ENCODE peak calls at places on chromosome X, in nine cellular contexts. One of them, this sample, is unnamed.

GRCh38 chrX:747176-747575 is 116.6 kb downstream of the SHOX start:
- DNase-seq in GM10248: no peak
- DNase-seq in AG08396: no peak
- DNase-seq in T-cell: no peak
- DNase-seq in fibroblast of lung: no peak
- DNase-seq in MCF 10A: no peak
- DNase-seq in lower lobe of right lung: no peak
- DNase-seq in GM13977: no peak
- DNase-seq in right cardiac atrium: no peak
- DNase-seq in this sample: no peak

GRCh38 chrX:49209434-49210251 is 9.7 kb upstream of the SYP start:
- DNase-seq in lower lobe of right lung: no peak
- DNase-seq in fibroblast of lung: no peak
- DNase-seq in AG08396: no peak
- DNase-seq in GM13977: no peak
- DNase-seq in right cardiac atrium: no peak
- DNase-seq in GM10248: no peak
- DNase-seq in T-cell: no peak
- DNase-seq in MCF 10A: no peak
- DNase-seq in this sample: no peak

GRCh38 chrX:8668797-8669196 is 63.1 kb downstream of the ANOS1 start:
- DNase-seq in T-cell: no peak
- DNase-seq in GM10248: no peak
- DNase-seq in AG08396: no peak
- DNase-seq in GM13977: no peak
- DNase-seq in lower lobe of right lung: peak; percentile 51
- DNase-seq in MCF 10A: no peak
- DNase-seq in right cardiac atrium: no peak
- DNase-seq in fibroblast of lung: no peak
- DNase-seq in this sample: no peak

GRCh38 chrX:10157545-10157944 is 770 bp downstream of the CLCN4 start:
- DNase-seq in lower lobe of right lung: no peak
- DNase-seq in T-cell: no peak
- DNase-seq in GM10248: no peak
- DNase-seq in GM13977: no peak
- DNase-seq in AG08396: peak; percentile 50
- DNase-seq in fibroblast of lung: peak; percentile 64
- DNase-seq in MCF 10A: no peak
- DNase-seq in right cardiac atrium: no peak
- DNase-seq in this sample: no peak

GRCh38 chrX:18440835-18441234 is 15.4 kb downstream of the CDKL5 start:
- DNase-seq in GM10248: no peak
- DNase-seq in lower lobe of right lung: no peak
- DNase-seq in T-cell: no peak
- DNase-seq in MCF 10A: no peak
- DNase-seq in GM13977: no peak
- DNase-seq in fibroblast of lung: no peak
- DNase-seq in AG08396: no peak
- DNase-seq in right cardiac atrium: no peak
- DNase-seq in this sample: no peak

GRCh38 chrX:138995458-138995857 is 283.9 kb upstream of the FGF13 start:
- DNase-seq in GM13977: no peak
- DNase-seq in T-cell: no peak
- DNase-seq in lower lobe of right lung: no peak
- DNase-seq in GM10248: no peak
- DNase-seq in MCF 10A: no peak
- DNase-seq in right cardiac atrium: no peak
- DNase-seq in AG08396: no peak
- DNase-seq in fibroblast of lung: no peak
- DNase-seq in this sample: no peak

GRCh38 chrX:119690921-119691716 is 1.8 kb downstream of the SEPTIN6 start:
- DNase-seq in T-cell: peak; percentile 63
- DNase-seq in AG08396: no peak
- DNase-seq in fibroblast of lung: peak; percentile 52
- DNase-seq in GM13977: no peak
- DNase-seq in lower lobe of right lung: no peak
- DNase-seq in GM10248: no peak
- DNase-seq in right cardiac atrium: no peak
- DNase-seq in MCF 10A: peak; percentile 35
- DNase-seq in this sample: no peak

GRCh38 chrX:12065251-12065650 is 73.0 kb upstream of the FRMPD4 start:
- DNase-seq in AG08396: peak; percentile 14
- DNase-seq in right cardiac atrium: no peak
- DNase-seq in GM13977: no peak
- DNase-seq in GM10248: no peak
- DNase-seq in T-cell: no peak
- DNase-seq in MCF 10A: peak; percentile 63
- DNase-seq in lower lobe of right lung: no peak
- DNase-seq in fibroblast of lung: peak; percentile 22
- DNase-seq in this sample: no peak

GRCh38 chrX:127112726-127113125 is 293.2 kb downstream of the PRR32 start:
- DNase-seq in fibroblast of lung: no peak
- DNase-seq in MCF 10A: no peak
- DNase-seq in T-cell: no peak
- DNase-seq in AG08396: no peak
- DNase-seq in right cardiac atrium: no peak
- DNase-seq in GM10248: no peak
- DNase-seq in GM13977: no peak
- DNase-seq in lower lobe of right lung: no peak
- DNase-seq in this sample: no peak

GRCh38 chrX:95919605-95920004 is 765.0 kb upstream of the DIAPH2 start:
- DNase-seq in right cardiac atrium: no peak
- DNase-seq in T-cell: no peak
- DNase-seq in GM10248: no peak
- DNase-seq in GM13977: no peak
- DNase-seq in lower lobe of right lung: no peak
- DNase-seq in AG08396: no peak
- DNase-seq in fibroblast of lung: no peak
- DNase-seq in MCF 10A: no peak
- DNase-seq in this sample: no peak

GRCh38 chrX:2894885-2895292 is 34.2 kb downstream of the ARSD start:
- DNase-seq in GM10248: no peak
- DNase-seq in lower lobe of right lung: no peak
- DNase-seq in right cardiac atrium: no peak
- DNase-seq in T-cell: no peak
- DNase-seq in MCF 10A: peak; percentile 27
- DNase-seq in fibroblast of lung: peak; percentile 29
- DNase-seq in AG08396: no peak
- DNase-seq in GM13977: no peak
- DNase-seq in this sample: no peak

GRCh38 chrX:40299028-40299479 is 201.3 kb upstream of the BCOR start:
- DNase-seq in AG08396: no peak
- DNase-seq in GM13977: no peak
- DNase-seq in GM10248: no peak
- DNase-seq in MCF 10A: no peak
- DNase-seq in lower lobe of right lung: no peak
- DNase-seq in right cardiac atrium: no peak
- DNase-seq in T-cell: no peak
- DNase-seq in fibroblast of lung: no peak
- DNase-seq in this sample: no peak

GRCh38 chrX:9871871-9872270 is 85.6 kb downstream of the SHROOM2 start:
- DNase-seq in AG08396: no peak
- DNase-seq in MCF 10A: peak; percentile 58
- DNase-seq in T-cell: no peak
- DNase-seq in lower lobe of right lung: no peak
- DNase-seq in GM10248: no peak
- DNase-seq in fibroblast of lung: no peak
- DNase-seq in right cardiac atrium: no peak
- DNase-seq in GM13977: no peak
- DNase-seq in this sample: no peak

GRCh38 chrX:110412971-110413726 is 54.5 kb downstream of the RTL9 start:
- DNase-seq in MCF 10A: peak; percentile 74
- DNase-seq in GM10248: peak; percentile 59
- DNase-seq in fibroblast of lung: peak; percentile 53
- DNase-seq in lower lobe of right lung: peak; percentile 68
- DNase-seq in GM13977: peak; percentile 52
- DNase-seq in right cardiac atrium: peak; percentile 78
- DNase-seq in T-cell: peak; percentile 62
- DNase-seq in AG08396: peak; percentile 71
- DNase-seq in this sample: peak; percentile 59

GRCh38 chrX:139542652-139543051 is 12.1 kb downstream of the F9 start:
- DNase-seq in T-cell: no peak
- DNase-seq in GM10248: no peak
- DNase-seq in lower lobe of right lung: no peak
- DNase-seq in AG08396: no peak
- DNase-seq in GM13977: no peak
- DNase-seq in MCF 10A: no peak
- DNase-seq in right cardiac atrium: no peak
- DNase-seq in fibroblast of lung: no peak
- DNase-seq in this sample: no peak

GRCh38 chrX:135435139-135435922 is 13.6 kb downstream of the SMIM10L2A start:
- DNase-seq in AG08396: no peak
- DNase-seq in lower lobe of right lung: no peak
- DNase-seq in GM13977: no peak
- DNase-seq in GM10248: no peak
- DNase-seq in T-cell: no peak
- DNase-seq in right cardiac atrium: no peak
- DNase-seq in MCF 10A: no peak
- DNase-seq in fibroblast of lung: no peak
- DNase-seq in this sample: no peak

GRCh38 chrX:68511255-68511654 is 12.4 kb downstream of the YIPF6 start:
- DNase-seq in AG08396: peak; percentile 52
- DNase-seq in lower lobe of right lung: no peak
- DNase-seq in GM10248: peak; percentile 48
- DNase-seq in MCF 10A: peak; percentile 68
- DNase-seq in GM13977: peak; percentile 63
- DNase-seq in fibroblast of lung: peak; percentile 20
- DNase-seq in T-cell: peak; percentile 28
- DNase-seq in right cardiac atrium: no peak
- DNase-seq in this sample: peak; percentile 59

GRCh38 chrX:85109235-85109634 is 105.6 kb downstream of the APOOL start:
- DNase-seq in MCF 10A: no peak
- DNase-seq in lower lobe of right lung: no peak
- DNase-seq in GM13977: peak; percentile 17
- DNase-seq in AG08396: no peak
- DNase-seq in fibroblast of lung: no peak
- DNase-seq in right cardiac atrium: no peak
- DNase-seq in T-cell: no peak
- DNase-seq in GM10248: peak; percentile 16
- DNase-seq in this sample: peak; percentile 28

GRCh38 chrX:75276666-75277065 is 2.8 kb downstream of the UPRT start:
- DNase-seq in lower lobe of right lung: no peak
- DNase-seq in fibroblast of lung: peak; percentile 11
- DNase-seq in GM13977: no peak
- DNase-seq in MCF 10A: no peak
- DNase-seq in AG08396: no peak
- DNase-seq in right cardiac atrium: no peak
- DNase-seq in GM10248: no peak
- DNase-seq in T-cell: no peak
- DNase-seq in this sample: no peak

GRCh38 chrX:83759872-83760271 is 101.1 kb upstream of the CYLC1 start:
- DNase-seq in T-cell: no peak
- DNase-seq in lower lobe of right lung: no peak
- DNase-seq in MCF 10A: peak; percentile 76
- DNase-seq in AG08396: peak; percentile 2
- DNase-seq in GM10248: peak; percentile 2
- DNase-seq in fibroblast of lung: peak; percentile 0
- DNase-seq in right cardiac atrium: no peak
- DNase-seq in GM13977: peak; percentile 20
- DNase-seq in this sample: peak; percentile 10

GRCh38 chrX:136810493-136810892 is 29.8 kb upstream of the ARHGEF6 start:
- DNase-seq in right cardiac atrium: no peak
- DNase-seq in AG08396: no peak
- DNase-seq in MCF 10A: no peak
- DNase-seq in T-cell: no peak
- DNase-seq in lower lobe of right lung: no peak
- DNase-seq in GM10248: no peak
- DNase-seq in GM13977: no peak
- DNase-seq in fibroblast of lung: no peak
- DNase-seq in this sample: no peak

GRCh38 chrX:133606990-133607389 is 191.7 kb upstream of the GPC4 start:
- DNase-seq in lower lobe of right lung: no peak
- DNase-seq in T-cell: no peak
- DNase-seq in MCF 10A: no peak
- DNase-seq in GM10248: no peak
- DNase-seq in fibroblast of lung: no peak
- DNase-seq in AG08396: no peak
- DNase-seq in right cardiac atrium: no peak
- DNase-seq in GM13977: no peak
- DNase-seq in this sample: no peak

GRCh38 chrX:69285881-69286545 is 120.8 kb upstream of the PJA1 start:
- DNase-seq in MCF 10A: peak; percentile 45
- DNase-seq in GM13977: peak; percentile 79
- DNase-seq in T-cell: peak; percentile 59
- DNase-seq in GM10248: peak; percentile 76
- DNase-seq in AG08396: peak; percentile 76
- DNase-seq in lower lobe of right lung: peak; percentile 64
- DNase-seq in right cardiac atrium: peak; percentile 91
- DNase-seq in fibroblast of lung: peak; percentile 3
- DNase-seq in this sample: peak; percentile 81

GRCh38 chrX:39196192-39197102 is 395.2 kb downstream of the MID1IP1 start:
- DNase-seq in right cardiac atrium: no peak
- DNase-seq in T-cell: no peak
- DNase-seq in GM10248: peak; percentile 56
- DNase-seq in AG08396: peak; percentile 12
- DNase-seq in lower lobe of right lung: no peak
- DNase-seq in MCF 10A: peak; percentile 79
- DNase-seq in GM13977: peak; percentile 52
- DNase-seq in fibroblast of lung: peak; percentile 88
- DNase-seq in this sample: peak; percentile 56

GRCh38 chrX:153776611-153777045 is 4.2 kb upstream of the SRPK3 start:
- DNase-seq in MCF 10A: no peak
- DNase-seq in T-cell: no peak
- DNase-seq in GM10248: no peak
- DNase-seq in AG08396: no peak
- DNase-seq in fibroblast of lung: no peak
- DNase-seq in lower lobe of right lung: no peak
- DNase-seq in GM13977: no peak
- DNase-seq in right cardiac atrium: peak; percentile 61
- DNase-seq in this sample: no peak

GRCh38 chrX:3585719-3586118 is 127.7 kb downstream of the PRKX start:
- DNase-seq in AG08396: no peak
- DNase-seq in GM10248: no peak
- DNase-seq in lower lobe of right lung: no peak
- DNase-seq in right cardiac atrium: no peak
- DNase-seq in MCF 10A: no peak
- DNase-seq in fibroblast of lung: no peak
- DNase-seq in T-cell: no peak
- DNase-seq in GM13977: no peak
- DNase-seq in this sample: no peak

GRCh38 chrX:130170752-130171445 is 863 bp upstream of the RAB33A start:
- DNase-seq in GM10248: peak; percentile 76
- DNase-seq in MCF 10A: no peak
- DNase-seq in right cardiac atrium: peak; percentile 66
- DNase-seq in GM13977: peak; percentile 79
- DNase-seq in T-cell: peak; percentile 62
- DNase-seq in AG08396: peak; percentile 48
- DNase-seq in fibroblast of lung: peak; percentile 8
- DNase-seq in lower lobe of right lung: peak; percentile 56
- DNase-seq in this sample: peak; percentile 80

GRCh38 chrX:23012162-23012561 is 12.4 kb downstream of the DDX53 start:
- DNase-seq in GM13977: no peak
- DNase-seq in fibroblast of lung: no peak
- DNase-seq in T-cell: no peak
- DNase-seq in lower lobe of right lung: no peak
- DNase-seq in GM10248: no peak
- DNase-seq in AG08396: no peak
- DNase-seq in right cardiac atrium: no peak
- DNase-seq in MCF 10A: no peak
- DNase-seq in this sample: no peak

GRCh38 chrX:40759374-40759773 is 24.0 kb upstream of the MED14 start:
- DNase-seq in fibroblast of lung: no peak
- DNase-seq in right cardiac atrium: no peak
- DNase-seq in AG08396: no peak
- DNase-seq in GM10248: no peak
- DNase-seq in lower lobe of right lung: no peak
- DNase-seq in T-cell: no peak
- DNase-seq in GM13977: no peak
- DNase-seq in MCF 10A: no peak
- DNase-seq in this sample: no peak

GRCh38 chrX:46722742-46723568 is 36.0 kb downstream of the SLC9A7 start:
- DNase-seq in AG08396: no peak
- DNase-seq in GM10248: no peak
- DNase-seq in MCF 10A: peak; percentile 46
- DNase-seq in lower lobe of right lung: no peak
- DNase-seq in right cardiac atrium: no peak
- DNase-seq in GM13977: no peak
- DNase-seq in T-cell: no peak
- DNase-seq in fibroblast of lung: peak; percentile 58
- DNase-seq in this sample: no peak

GRCh38 chrX:43224496-43224895 is 431.6 kb upstream of the MAOA start:
- DNase-seq in GM13977: no peak
- DNase-seq in T-cell: no peak
- DNase-seq in lower lobe of right lung: no peak
- DNase-seq in fibroblast of lung: no peak
- DNase-seq in MCF 10A: peak; percentile 26
- DNase-seq in AG08396: no peak
- DNase-seq in right cardiac atrium: no peak
- DNase-seq in GM10248: no peak
- DNase-seq in this sample: no peak

This sample was measured in GM13976.